ENCODE peak calls at places on chromosomes 3 and 15, in five cellular contexts. K is H1, Y is mesenchymal stem cell, O is H9, V is trophoblast cell. J is an unnamed sample.

GRCh38 chr3:142275856-142276255 is 50.5 kb upstream of the GK5 start:
- DNase-seq in K (no peak), Y (peak; percentile 72), O (no peak), V (no peak), J (no peak)

GRCh38 chr15:70486451-70487379 is 276.6 kb downstream of the UACA start:
- DNase-seq in K (no peak), Y (peak; percentile 69), O (no peak), V (peak; percentile 75), J (no peak)

GRCh38 chr15:83581381-83581780 is 72.5 kb upstream of the ADAMTSL3 start:
- DNase-seq in K (no peak), Y (no peak), O (no peak), V (no peak), J (no peak)

GRCh38 chr3:69370156-69370944 is 15.5 kb downstream of the FRMD4B start:
- DNase-seq in K (no peak), Y (no peak), O (no peak), V (peak; percentile 58), J (no peak)

GRCh38 chr3:136042608-136043221 is 77.2 kb downstream of the PPP2R3A start:
- DNase-seq in K (no peak), Y (peak; percentile 66), O (no peak), V (no peak), J (peak; percentile 15)

GRCh38 chr15:68725736-68726135 is 95.0 kb downstream of the ANP32A start:
- DNase-seq in K (no peak), Y (peak; percentile 15), O (no peak), V (no peak), J (no peak)

GRCh38 chr15:89642106-89642505 is 13.2 kb downstream of the KIF7 start:
- DNase-seq in K (no peak), Y (no peak), O (no peak), V (peak; percentile 83), J (no peak)

GRCh38 chr3:69406156-69406555 is 20.3 kb upstream of the FRMD4B start:
- DNase-seq in K (no peak), Y (no peak), O (no peak), V (no peak), J (no peak)

GRCh38 chr3:139934557-139935070 is 371 bp upstream of the CLSTN2 start:
- DNase-seq in K (peak; percentile 71), Y (peak; percentile 59), O (peak; percentile 91), V (peak; percentile 65), J (peak; percentile 57)

GRCh38 chr3:74137790-74138189 is 476.7 kb downstream of the CNTN3 start:
- DNase-seq in K (no peak), Y (no peak), O (no peak), V (no peak), J (no peak)

GRCh38 chr3:161939919-161940693 is 443.5 kb downstream of the OTOL1 start:
- DNase-seq in K (no peak), Y (no peak), O (no peak), V (no peak), J (no peak)

GRCh38 chr15:84813435-84813834 is 3.7 kb upstream of the ALPK3 start:
- DNase-seq in K (no peak), Y (no peak), O (no peak), V (no peak), J (no peak)

GRCh38 chr15:46312133-46312740 is 677.4 kb downstream of the SQOR start:
- DNase-seq in K (no peak), Y (peak; percentile 71), O (peak; percentile 78), V (peak; percentile 57), J (peak; percentile 78)

GRCh38 chr15:56390739-56391267 is 25.6 kb downstream of the TEX9 start:
- DNase-seq in K (no peak), Y (no peak), O (no peak), V (no peak), J (no peak)

DNA sequence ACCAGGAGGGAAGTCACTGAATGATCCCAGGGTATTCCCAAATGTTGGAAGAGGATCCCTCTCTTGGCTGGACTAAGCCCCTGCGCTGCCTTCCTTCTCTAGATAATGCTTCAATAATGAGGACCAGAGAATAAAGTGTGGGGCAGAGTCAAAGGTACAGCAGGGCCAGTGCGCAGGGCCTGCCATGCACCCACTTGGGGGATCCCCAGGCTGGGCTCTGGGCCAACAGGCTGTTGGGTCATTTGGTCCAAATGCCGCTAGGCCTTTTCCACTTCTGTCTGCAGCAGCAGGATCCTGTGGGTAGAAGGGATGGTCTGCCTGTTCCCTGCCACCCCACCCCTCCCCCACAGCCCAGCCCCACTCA is 5.7 kb upstream of the CLK3 start:
- DNase-seq in K (no peak), Y (no peak), O (no peak), V (no peak), J (no peak)
- H3K4me1 ChIP-seq in K (no peaks in the 10 kb centered on the region), Y (peaks cover 3% of the 10 kb centered on the region), O (no peaks in the 10 kb centered on the region), V (no peaks in the 10 kb centered on the region), J (no peaks in the 10 kb centered on the region)

GRCh38 chr3:70476174-70476573 is 163.7 kb upstream of the MDFIC2 start:
- DNase-seq in K (no peak), Y (no peak), O (no peak), V (no peak), J (no peak)
- H2BK12ac ChIP-seq in K (no peak overlapping the region), Y (no peak overlapping the region), O (no peak overlapping the region), V (no peak overlapping the region), J (no peak overlapping the region)

GRCh38 chr3:170815340-170815739 is 54.7 kb downstream of the RPL22L1 start:
- DNase-seq in K (no peak), Y (no peak), O (peak; percentile 74), V (no peak), J (no peak)

GRCh38 chr3:170815930-170816329 is 54.1 kb downstream of the RPL22L1 start:
- DNase-seq in K (no peak), Y (no peak), O (no peak), V (no peak), J (no peak)

GRCh38 chr3:170814822-170815221 is 55.2 kb downstream of the RPL22L1 start:
- DNase-seq in K (no peak), Y (no peak), O (no peak), V (no peak), J (no peak)

GRCh38 chr3:170813261-170813660 is 56.7 kb downstream of the RPL22L1 start:
- DNase-seq in K (no peak), Y (no peak), O (no peak), V (no peak), J (no peak)

GRCh38 chr3:170816341-170816740 is 53.7 kb downstream of the RPL22L1 start:
- DNase-seq in K (no peak), Y (no peak), O (no peak), V (no peak), J (no peak)
- H2BK120ac ChIP-seq in K (peak overlapping the region; percentile 59), Y (no peak overlapping the region), O (no peak overlapping the region), V (no peak overlapping the region), J (no peak overlapping the region)

GRCh38 chr3:190566043-190566933 is 52.4 kb downstream of the IL1RAP start:
- DNase-seq in K (no peak), Y (peak; percentile 100), O (no peak), V (peak; percentile 99), J (no peak)
- H3K4me1 ChIP-seq in K (no peaks in the 10 kb centered on the region), Y (no peaks in the 10 kb centered on the region), O (peaks cover 4% of the 10 kb centered on the region), V (peaks cover 3% of the 10 kb centered on the region), J (no peaks in the 10 kb centered on the region)